ENCODE peak calls at places on chromosomes 16 and 17, in seven cellular contexts. One of them, this sample, is unnamed.

GRCh38 chr16:71540-72341 is 690 bp downstream of the RHBDF1 start:
- DNase-seq in tibial nerve: peak; percentile 86
- DNase-seq in endothelial cell of umbilical vein: peak; percentile 40
- DNase-seq in Peyer's patch: peak; percentile 71
- DNase-seq in ascending aorta: peak; percentile 86
- DNase-seq in pancreas: peak; percentile 66
- DNase-seq in astrocyte of the cerebellum: no peak
- DNase-seq in this sample: no peak

GRCh38 chr16:86362155-86362849 is 148.0 kb upstream of the FOXF1 start:
- DNase-seq in ascending aorta: no peak
- DNase-seq in pancreas: no peak
- DNase-seq in Peyer's patch: no peak
- DNase-seq in endothelial cell of umbilical vein: no peak
- DNase-seq in astrocyte of the cerebellum: no peak
- DNase-seq in tibial nerve: no peak
- DNase-seq in this sample: no peak

GRCh38 chr16:12228607-12229499 is 252.3 kb downstream of the SNX29 start:
- DNase-seq in endothelial cell of umbilical vein: peak; percentile 67
- DNase-seq in tibial nerve: peak; percentile 13
- DNase-seq in pancreas: no peak
- DNase-seq in Peyer's patch: peak; percentile 84
- DNase-seq in ascending aorta: no peak
- DNase-seq in astrocyte of the cerebellum: peak; percentile 15
- DNase-seq in this sample: no peak

GRCh38 chr17:40301315-40301714 is 7.7 kb upstream of the RARA start:
- DNase-seq in ascending aorta: no peak
- DNase-seq in tibial nerve: no peak
- DNase-seq in endothelial cell of umbilical vein: no peak
- DNase-seq in astrocyte of the cerebellum: no peak
- DNase-seq in Peyer's patch: no peak
- DNase-seq in pancreas: no peak
- DNase-seq in this sample: no peak

GRCh38 chr17:41507315-41507880 is 2.0 kb upstream of the KRT13 start:
- DNase-seq in pancreas: no peak
- DNase-seq in ascending aorta: no peak
- DNase-seq in Peyer's patch: no peak
- DNase-seq in tibial nerve: no peak
- DNase-seq in endothelial cell of umbilical vein: no peak
- DNase-seq in astrocyte of the cerebellum: no peak
- DNase-seq in this sample: no peak

GRCh38 chr17:82346342-82347300 is 12.4 kb upstream of the TEX19 start:
- DNase-seq in pancreas: no peak
- DNase-seq in astrocyte of the cerebellum: no peak
- DNase-seq in tibial nerve: no peak
- DNase-seq in endothelial cell of umbilical vein: no peak
- DNase-seq in ascending aorta: no peak
- DNase-seq in Peyer's patch: no peak
- DNase-seq in this sample: no peak

GRCh38 chr17:44279586-44280344 is 11.8 kb upstream of the SLC4A1 start:
- DNase-seq in pancreas: peak; percentile 73
- DNase-seq in tibial nerve: peak; percentile 37
- DNase-seq in Peyer's patch: no peak
- DNase-seq in astrocyte of the cerebellum: peak; percentile 42
- DNase-seq in ascending aorta: peak; percentile 84
- DNase-seq in endothelial cell of umbilical vein: peak; percentile 89
- DNase-seq in this sample: peak; percentile 48

GRCh38 chr17:80492343-80493136 is 16.1 kb upstream of the NPTX1 start:
- DNase-seq in tibial nerve: no peak
- DNase-seq in endothelial cell of umbilical vein: no peak
- DNase-seq in ascending aorta: no peak
- DNase-seq in Peyer's patch: no peak
- DNase-seq in pancreas: no peak
- DNase-seq in astrocyte of the cerebellum: no peak
- DNase-seq in this sample: no peak

GRCh38 chr16:15741207-15741871 is 91.3 kb downstream of the NDE1 start:
- DNase-seq in ascending aorta: no peak
- DNase-seq in Peyer's patch: no peak
- DNase-seq in endothelial cell of umbilical vein: no peak
- DNase-seq in tibial nerve: no peak
- DNase-seq in astrocyte of the cerebellum: no peak
- DNase-seq in pancreas: no peak
- DNase-seq in this sample: no peak

GRCh38 chr17:15957206-15957605 is 12.3 kb downstream of the ADORA2B start:
- DNase-seq in Peyer's patch: no peak
- DNase-seq in ascending aorta: no peak
- DNase-seq in endothelial cell of umbilical vein: no peak
- DNase-seq in astrocyte of the cerebellum: no peak
- DNase-seq in pancreas: no peak
- DNase-seq in tibial nerve: no peak
- DNase-seq in this sample: no peak

GRCh38 chr16:48013476-48013875 is 142.3 kb downstream of the ABCC12 start:
- DNase-seq in endothelial cell of umbilical vein: no peak
- DNase-seq in tibial nerve: no peak
- DNase-seq in pancreas: no peak
- DNase-seq in astrocyte of the cerebellum: peak; percentile 38
- DNase-seq in Peyer's patch: no peak
- DNase-seq in ascending aorta: no peak
- DNase-seq in this sample: peak; percentile 80

GRCh38 chr17:76076100-76076764 is 1.7 kb downstream of the GALR2 start:
- DNase-seq in astrocyte of the cerebellum: no peak
- DNase-seq in endothelial cell of umbilical vein: no peak
- DNase-seq in tibial nerve: no peak
- DNase-seq in Peyer's patch: no peak
- DNase-seq in pancreas: no peak
- DNase-seq in ascending aorta: no peak
- DNase-seq in this sample: no peak

GRCh38 chr17:48261297-48261880 is 153.8 kb downstream of the SNX11 start:
- DNase-seq in Peyer's patch: no peak
- DNase-seq in pancreas: no peak
- DNase-seq in ascending aorta: no peak
- DNase-seq in tibial nerve: no peak
- DNase-seq in astrocyte of the cerebellum: no peak
- DNase-seq in endothelial cell of umbilical vein: no peak
- DNase-seq in this sample: no peak

GRCh38 chr17:5203178-5203907 is 11.7 kb upstream of the ZNF594 start:
- DNase-seq in pancreas: no peak
- DNase-seq in tibial nerve: no peak
- DNase-seq in Peyer's patch: no peak
- DNase-seq in ascending aorta: no peak
- DNase-seq in astrocyte of the cerebellum: no peak
- DNase-seq in endothelial cell of umbilical vein: no peak
- DNase-seq in this sample: no peak

GRCh38 chr17:82765357-82765756 is 13.5 kb downstream of the TBCD start:
- DNase-seq in tibial nerve: no peak
- DNase-seq in ascending aorta: no peak
- DNase-seq in pancreas: no peak
- DNase-seq in endothelial cell of umbilical vein: no peak
- DNase-seq in Peyer's patch: peak; percentile 26
- DNase-seq in astrocyte of the cerebellum: no peak
- DNase-seq in this sample: no peak

GRCh38 chr16:78240459-78241222 is 141.2 kb downstream of the WWOX start:
- DNase-seq in ascending aorta: no peak
- DNase-seq in Peyer's patch: no peak
- DNase-seq in pancreas: peak; percentile 52
- DNase-seq in tibial nerve: no peak
- DNase-seq in endothelial cell of umbilical vein: no peak
- DNase-seq in astrocyte of the cerebellum: no peak
- DNase-seq in this sample: no peak

GRCh38 chr16:58124601-58124915 is 4.6 kb downstream of the CFAP20 start:
- DNase-seq in Peyer's patch: no peak
- DNase-seq in endothelial cell of umbilical vein: peak; percentile 15
- DNase-seq in pancreas: no peak
- DNase-seq in astrocyte of the cerebellum: no peak
- DNase-seq in tibial nerve: no peak
- DNase-seq in ascending aorta: no peak
- DNase-seq in this sample: no peak

GRCh38 chr17:2593846-2594656 is 597 bp downstream of the PAFAH1B1 start:
- DNase-seq in Peyer's patch: peak; percentile 88
- DNase-seq in endothelial cell of umbilical vein: peak; percentile 73
- DNase-seq in tibial nerve: peak; percentile 79
- DNase-seq in astrocyte of the cerebellum: no peak
- DNase-seq in ascending aorta: peak; percentile 90
- DNase-seq in pancreas: peak; percentile 79
- DNase-seq in this sample: no peak

GRCh38 chr16:17334096-17334495 is 136.7 kb downstream of the XYLT1 start:
- DNase-seq in ascending aorta: peak; percentile 88
- DNase-seq in endothelial cell of umbilical vein: no peak
- DNase-seq in Peyer's patch: no peak
- DNase-seq in astrocyte of the cerebellum: no peak
- DNase-seq in pancreas: no peak
- DNase-seq in tibial nerve: no peak
- DNase-seq in this sample: no peak

GRCh38 chr16:84810518-84811273 is 9.1 kb upstream of the CRISPLD2 start:
- DNase-seq in tibial nerve: peak; percentile 83
- DNase-seq in ascending aorta: no peak
- DNase-seq in Peyer's patch: no peak
- DNase-seq in endothelial cell of umbilical vein: no peak
- DNase-seq in pancreas: no peak
- DNase-seq in astrocyte of the cerebellum: peak; percentile 67
- DNase-seq in this sample: no peak

GRCh38 chr17:71287246-71287828 is 833.5 kb upstream of the SOX9 start:
- DNase-seq in Peyer's patch: no peak
- DNase-seq in astrocyte of the cerebellum: peak; percentile 9
- DNase-seq in tibial nerve: no peak
- DNase-seq in pancreas: no peak
- DNase-seq in endothelial cell of umbilical vein: no peak
- DNase-seq in ascending aorta: no peak
- DNase-seq in this sample: no peak

GRCh38 chr17:79696159-79696982 is 34.4 kb upstream of the ENPP7 start:
- DNase-seq in ascending aorta: no peak
- DNase-seq in Peyer's patch: no peak
- DNase-seq in pancreas: no peak
- DNase-seq in astrocyte of the cerebellum: no peak
- DNase-seq in endothelial cell of umbilical vein: no peak
- DNase-seq in tibial nerve: no peak
- DNase-seq in this sample: no peak

GRCh38 chr17:50269477-50270429 is 4.5 kb upstream of the TMEM92 start:
- DNase-seq in Peyer's patch: peak; percentile 74
- DNase-seq in tibial nerve: peak; percentile 91
- DNase-seq in ascending aorta: peak; percentile 88
- DNase-seq in pancreas: peak; percentile 32
- DNase-seq in astrocyte of the cerebellum: peak; percentile 59
- DNase-seq in endothelial cell of umbilical vein: peak; percentile 51
- DNase-seq in this sample: no peak

DNA sequence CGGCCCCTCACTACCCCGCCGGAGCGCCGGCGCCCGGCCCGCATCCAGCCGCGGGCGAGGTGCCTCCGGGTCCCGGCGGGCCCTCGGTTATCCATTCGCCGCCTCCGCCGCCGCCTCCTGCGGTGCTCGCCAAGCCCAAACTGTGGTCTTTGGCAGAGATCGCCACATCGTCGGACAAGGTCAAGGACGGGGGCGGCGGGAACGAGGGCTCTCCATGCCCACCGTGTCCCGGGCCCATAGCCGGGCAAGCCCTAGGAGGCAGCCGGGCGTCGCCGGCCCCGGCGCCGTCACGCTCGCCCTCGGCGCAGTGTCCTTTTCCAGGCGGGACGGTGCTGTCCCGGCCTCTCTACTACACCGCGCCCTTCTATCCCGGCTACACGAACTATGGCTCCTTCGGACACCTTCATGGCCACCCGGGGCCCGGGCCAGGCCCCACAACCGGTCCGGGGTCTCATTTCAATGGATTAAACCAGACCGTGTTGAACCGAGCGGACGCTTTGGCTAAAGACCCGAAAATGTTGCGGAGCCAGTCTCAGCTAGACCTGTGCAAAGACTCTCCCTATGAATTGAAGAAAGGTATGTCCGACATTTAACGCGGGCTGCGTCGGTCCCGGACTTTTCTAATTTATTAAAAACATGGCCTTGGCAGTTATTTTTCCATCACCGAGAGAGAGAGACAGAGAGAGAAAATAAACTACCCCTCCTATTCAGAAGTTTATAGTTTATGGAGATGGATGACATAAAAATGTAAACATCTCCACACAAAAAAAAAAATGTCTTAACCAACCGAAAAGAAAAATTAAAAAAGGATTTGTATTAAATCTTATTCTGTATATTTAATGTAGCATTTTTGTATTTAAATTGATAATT is 2.9 kb downstream of the IRX5 start:
- DNase-seq in endothelial cell of umbilical vein: no peak
- DNase-seq in Peyer's patch: no peak
- DNase-seq in ascending aorta: no peak
- DNase-seq in astrocyte of the cerebellum: no peak
- DNase-seq in pancreas: no peak
- DNase-seq in tibial nerve: no peak
- DNase-seq in this sample: no peak
- H3K4me3 ChIP-seq in endothelial cell of umbilical vein: no peak overlapping the region
- H3K4me3 ChIP-seq in Peyer's patch: no peak overlapping the region
- H3K4me3 ChIP-seq in ascending aorta: no peak overlapping the region
- H3K4me3 ChIP-seq in astrocyte of the cerebellum: peak overlapping the region; percentile 78
- H3K4me3 ChIP-seq in pancreas: no peak overlapping the region
- H3K4me3 ChIP-seq in tibial nerve: no peak overlapping the region
- H3K4me3 ChIP-seq in this sample: peak overlapping the region; percentile 78

GRCh38 chr16:2091722-2092620 is 43.7 kb downstream of the PKD1 start:
- DNase-seq in pancreas: peak; percentile 41
- DNase-seq in ascending aorta: no peak
- DNase-seq in Peyer's patch: peak; percentile 82
- DNase-seq in endothelial cell of umbilical vein: no peak
- DNase-seq in astrocyte of the cerebellum: no peak
- DNase-seq in tibial nerve: no peak
- DNase-seq in this sample: no peak
- H3K4me3 ChIP-seq in pancreas: peak overlapping the region; percentile 26
- H3K4me3 ChIP-seq in ascending aorta: no peak overlapping the region
- H3K4me3 ChIP-seq in Peyer's patch: peak overlapping the region; percentile 6
- H3K4me3 ChIP-seq in endothelial cell of umbilical vein: no peak overlapping the region
- H3K4me3 ChIP-seq in astrocyte of the cerebellum: no peak overlapping the region
- H3K4me3 ChIP-seq in tibial nerve: no peak overlapping the region
- H3K4me3 ChIP-seq in this sample: peak overlapping the region; percentile 31

GRCh38 chr17:45308016-45308365 is 8.8 kb downstream of the MAP3K14 start:
- DNase-seq in astrocyte of the cerebellum: no peak
- DNase-seq in pancreas: no peak
- DNase-seq in endothelial cell of umbilical vein: no peak
- DNase-seq in ascending aorta: no peak
- DNase-seq in Peyer's patch: no peak
- DNase-seq in tibial nerve: no peak
- DNase-seq in this sample: no peak
- H3K4me3 ChIP-seq in astrocyte of the cerebellum: no peak overlapping the region
- H3K4me3 ChIP-seq in pancreas: no peak overlapping the region
- H3K4me3 ChIP-seq in endothelial cell of umbilical vein: no peak overlapping the region
- H3K4me3 ChIP-seq in ascending aorta: no peak overlapping the region
- H3K4me3 ChIP-seq in Peyer's patch: no peak overlapping the region
- H3K4me3 ChIP-seq in tibial nerve: no peak overlapping the region
- H3K4me3 ChIP-seq in this sample: no peak overlapping the region

GRCh38 chr17:78391843-78392242 is 13.4 kb downstream of the PGS1 start:
- DNase-seq in tibial nerve: no peak
- DNase-seq in Peyer's patch: no peak
- DNase-seq in endothelial cell of umbilical vein: peak; percentile 53
- DNase-seq in pancreas: no peak
- DNase-seq in ascending aorta: no peak
- DNase-seq in astrocyte of the cerebellum: no peak
- DNase-seq in this sample: no peak
- H3K4me3 ChIP-seq in tibial nerve: no peak overlapping the region
- H3K4me3 ChIP-seq in Peyer's patch: no peak overlapping the region
- H3K4me3 ChIP-seq in endothelial cell of umbilical vein: no peak overlapping the region
- H3K4me3 ChIP-seq in pancreas: no peak overlapping the region
- H3K4me3 ChIP-seq in ascending aorta: no peak overlapping the region
- H3K4me3 ChIP-seq in astrocyte of the cerebellum: no peak overlapping the region
- H3K4me3 ChIP-seq in this sample: no peak overlapping the region

This sample was measured in epithelial cell of proximal tubule.